ENCODE peak calls at places on chromosome 10, in eight cellular contexts. One of them, this sample, is unnamed.

GRCh38 chr10:46245381-46245900 is 41.4 kb upstream of the ANTXRL start:
- DNase-seq in stomach: no peak
- DNase-seq in fibroblast of pulmonary artery: no peak
- DNase-seq in fibroblast of lung: no peak
- DNase-seq in DND-41: no peak
- DNase-seq in sigmoid colon: no peak
- DNase-seq in choroid plexus epithelial cell: no peak
- DNase-seq in bronchial epithelial cell: no peak
- DNase-seq in this sample: no peak

GRCh38 chr10:113488186-113488585 is 64.7 kb upstream of the HABP2 start:
- DNase-seq in stomach: no peak
- DNase-seq in fibroblast of pulmonary artery: no peak
- DNase-seq in fibroblast of lung: no peak
- DNase-seq in DND-41: no peak
- DNase-seq in sigmoid colon: no peak
- DNase-seq in choroid plexus epithelial cell: no peak
- DNase-seq in bronchial epithelial cell: no peak
- DNase-seq in this sample: no peak

GRCh38 chr10:78757542-78757941 is 311.2 kb upstream of the ZMIZ1 start:
- DNase-seq in stomach: no peak
- DNase-seq in fibroblast of pulmonary artery: peak; percentile 66
- DNase-seq in fibroblast of lung: peak; percentile 95
- DNase-seq in DND-41: no peak
- DNase-seq in sigmoid colon: no peak
- DNase-seq in choroid plexus epithelial cell: peak; percentile 61
- DNase-seq in bronchial epithelial cell: no peak
- DNase-seq in this sample: no peak

GRCh38 chr10:14749051-14749809 is 25.5 kb downstream of the FAM107B start:
- DNase-seq in stomach: peak; percentile 55
- DNase-seq in fibroblast of pulmonary artery: no peak
- DNase-seq in fibroblast of lung: no peak
- DNase-seq in DND-41: no peak
- DNase-seq in sigmoid colon: no peak
- DNase-seq in choroid plexus epithelial cell: no peak
- DNase-seq in bronchial epithelial cell: no peak
- DNase-seq in this sample: no peak

GRCh38 chr10:14391342-14391741 is 60.6 kb upstream of the FRMD4A start:
- DNase-seq in stomach: no peak
- DNase-seq in fibroblast of pulmonary artery: no peak
- DNase-seq in fibroblast of lung: no peak
- DNase-seq in DND-41: no peak
- DNase-seq in sigmoid colon: no peak
- DNase-seq in choroid plexus epithelial cell: no peak
- DNase-seq in bronchial epithelial cell: no peak
- DNase-seq in this sample: no peak

GRCh38 chr10:107546239-107546638 is 381.7 kb upstream of the SORCS1 start:
- DNase-seq in stomach: no peak
- DNase-seq in fibroblast of pulmonary artery: peak; percentile 80
- DNase-seq in fibroblast of lung: peak; percentile 58
- DNase-seq in DND-41: no peak
- DNase-seq in sigmoid colon: no peak
- DNase-seq in choroid plexus epithelial cell: peak; percentile 77
- DNase-seq in bronchial epithelial cell: peak; percentile 95
- DNase-seq in this sample: no peak

GRCh38 chr10:127151541-127151940 is 44.9 kb downstream of the INSYN2A start:
- DNase-seq in stomach: no peak
- DNase-seq in fibroblast of pulmonary artery: no peak
- DNase-seq in fibroblast of lung: peak; percentile 89
- DNase-seq in DND-41: no peak
- DNase-seq in sigmoid colon: no peak
- DNase-seq in choroid plexus epithelial cell: peak; percentile 22
- DNase-seq in bronchial epithelial cell: peak; percentile 30
- DNase-seq in this sample: no peak

GRCh38 chr10:27618906-27619305 is 114.8 kb downstream of the RAB18 start:
- DNase-seq in stomach: no peak
- DNase-seq in fibroblast of pulmonary artery: no peak
- DNase-seq in fibroblast of lung: peak; percentile 2
- DNase-seq in DND-41: no peak
- DNase-seq in sigmoid colon: no peak
- DNase-seq in choroid plexus epithelial cell: no peak
- DNase-seq in bronchial epithelial cell: no peak
- DNase-seq in this sample: no peak

GRCh38 chr10:19707376-19707775 is 108.9 kb upstream of the PLXDC2 start:
- DNase-seq in stomach: no peak
- DNase-seq in fibroblast of pulmonary artery: no peak
- DNase-seq in fibroblast of lung: no peak
- DNase-seq in DND-41: no peak
- DNase-seq in sigmoid colon: no peak
- DNase-seq in choroid plexus epithelial cell: no peak
- DNase-seq in bronchial epithelial cell: peak; percentile 80
- DNase-seq in this sample: no peak

GRCh38 chr10:49036638-49037037 is 78.7 kb downstream of the VSTM4 start:
- DNase-seq in stomach: no peak
- DNase-seq in fibroblast of pulmonary artery: no peak
- DNase-seq in fibroblast of lung: no peak
- DNase-seq in DND-41: no peak
- DNase-seq in sigmoid colon: no peak
- DNase-seq in choroid plexus epithelial cell: no peak
- DNase-seq in bronchial epithelial cell: no peak
- DNase-seq in this sample: no peak

GRCh38 chr10:97771913-97772823 is at the start of gene SFRP5:
- DNase-seq in stomach: no peak
- DNase-seq in fibroblast of pulmonary artery: no peak
- DNase-seq in fibroblast of lung: no peak
- DNase-seq in DND-41: no peak
- DNase-seq in sigmoid colon: no peak
- DNase-seq in choroid plexus epithelial cell: no peak
- DNase-seq in bronchial epithelial cell: no peak
- DNase-seq in this sample: no peak
- H3K4me3 ChIP-seq in stomach: peak within 1 kb of the TSS; percentile 34
- H3K4me3 ChIP-seq in fibroblast of pulmonary artery: no peak within 1 kb of the TSS
- H3K4me3 ChIP-seq in fibroblast of lung: no peak within 1 kb of the TSS
- H3K4me3 ChIP-seq in DND-41: no peak within 1 kb of the TSS
- H3K4me3 ChIP-seq in sigmoid colon: peak within 1 kb of the TSS; percentile 38
- H3K4me3 ChIP-seq in choroid plexus epithelial cell: peak within 1 kb of the TSS; percentile 24
- H3K4me3 ChIP-seq in bronchial epithelial cell: no peak within 1 kb of the TSS
- H3K4me3 ChIP-seq in this sample: no peak within 1 kb of the TSS

GRCh38 chr10:87066178-87066577 is 28.5 kb downstream of the GLUD1 start:
- DNase-seq in stomach: no peak
- DNase-seq in fibroblast of pulmonary artery: no peak
- DNase-seq in fibroblast of lung: no peak
- DNase-seq in DND-41: no peak
- DNase-seq in sigmoid colon: no peak
- DNase-seq in choroid plexus epithelial cell: no peak
- DNase-seq in bronchial epithelial cell: no peak
- DNase-seq in this sample: no peak

GRCh38 chr10:87068281-87068680 is 26.4 kb downstream of the GLUD1 start:
- DNase-seq in stomach: no peak
- DNase-seq in fibroblast of pulmonary artery: no peak
- DNase-seq in fibroblast of lung: no peak
- DNase-seq in DND-41: no peak
- DNase-seq in sigmoid colon: no peak
- DNase-seq in choroid plexus epithelial cell: no peak
- DNase-seq in bronchial epithelial cell: no peak
- DNase-seq in this sample: no peak

GRCh38 chr10:87060280-87060928 is 34.2 kb downstream of the GLUD1 start:
- DNase-seq in stomach: no peak
- DNase-seq in fibroblast of pulmonary artery: no peak
- DNase-seq in fibroblast of lung: no peak
- DNase-seq in DND-41: no peak
- DNase-seq in sigmoid colon: no peak
- DNase-seq in choroid plexus epithelial cell: no peak
- DNase-seq in bronchial epithelial cell: no peak
- DNase-seq in this sample: no peak

GRCh38 chr10:87066865-87067264 is 27.8 kb downstream of the GLUD1 start:
- DNase-seq in stomach: no peak
- DNase-seq in fibroblast of pulmonary artery: no peak
- DNase-seq in fibroblast of lung: no peak
- DNase-seq in DND-41: no peak
- DNase-seq in sigmoid colon: no peak
- DNase-seq in choroid plexus epithelial cell: no peak
- DNase-seq in bronchial epithelial cell: no peak
- DNase-seq in this sample: no peak

GRCh38 chr10:87064651-87065050 is 30.0 kb downstream of the GLUD1 start:
- DNase-seq in stomach: no peak
- DNase-seq in fibroblast of pulmonary artery: no peak
- DNase-seq in fibroblast of lung: no peak
- DNase-seq in DND-41: no peak
- DNase-seq in sigmoid colon: no peak
- DNase-seq in choroid plexus epithelial cell: no peak
- DNase-seq in bronchial epithelial cell: no peak
- DNase-seq in this sample: no peak
- H3K4me3 ChIP-seq in stomach: no peak overlapping the region
- H3K4me3 ChIP-seq in fibroblast of pulmonary artery: no peak overlapping the region
- H3K4me3 ChIP-seq in fibroblast of lung: no peak overlapping the region
- H3K4me3 ChIP-seq in DND-41: no peak overlapping the region
- H3K4me3 ChIP-seq in sigmoid colon: no peak overlapping the region
- H3K4me3 ChIP-seq in choroid plexus epithelial cell: no peak overlapping the region
- H3K4me3 ChIP-seq in bronchial epithelial cell: no peak overlapping the region
- H3K4me3 ChIP-seq in this sample: no peak overlapping the region

DNA sequence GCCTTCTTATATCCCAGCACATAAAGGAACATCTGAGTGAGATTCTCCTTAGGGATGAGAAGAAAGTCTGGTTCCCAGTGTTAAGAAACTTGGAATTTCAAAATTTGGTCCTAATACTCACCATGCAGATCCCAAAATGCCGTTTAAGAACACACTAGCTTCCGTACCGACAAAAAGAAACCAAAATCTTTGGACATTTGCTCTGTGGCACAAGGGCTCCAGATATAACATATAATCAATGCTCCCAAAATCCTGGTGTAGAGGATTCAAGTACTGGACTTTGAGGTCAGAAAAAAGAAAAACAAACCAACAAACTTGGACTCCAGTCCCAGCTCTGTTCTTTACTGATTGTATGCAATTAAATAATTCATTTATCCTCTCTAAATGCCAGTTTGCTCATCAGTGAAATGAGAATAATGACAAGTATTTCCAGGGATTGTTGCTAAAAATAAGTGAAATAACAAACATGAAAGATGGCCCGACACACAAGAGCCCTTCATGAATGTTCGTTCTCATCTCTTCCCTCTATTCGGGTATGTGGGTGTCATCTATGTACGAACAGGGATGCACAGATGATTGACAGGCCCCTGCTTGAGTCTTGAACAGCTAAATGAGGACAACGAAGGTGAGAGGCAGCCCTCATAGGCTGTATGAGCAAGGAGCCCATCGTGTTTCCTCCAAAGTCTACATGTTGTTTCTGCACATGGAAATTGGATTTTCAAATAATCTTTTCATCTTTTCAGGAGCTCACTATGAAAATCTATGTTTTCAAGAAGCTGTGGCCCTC is 48.6 kb upstream of the NEBL start:
- DNase-seq in stomach: no peak
- DNase-seq in fibroblast of pulmonary artery: no peak
- DNase-seq in fibroblast of lung: no peak
- DNase-seq in DND-41: no peak
- DNase-seq in sigmoid colon: no peak
- DNase-seq in choroid plexus epithelial cell: no peak
- DNase-seq in bronchial epithelial cell: no peak
- DNase-seq in this sample: no peak
- H3K4me3 ChIP-seq in stomach: no peak overlapping the region
- H3K4me3 ChIP-seq in fibroblast of pulmonary artery: no peak overlapping the region
- H3K4me3 ChIP-seq in fibroblast of lung: no peak overlapping the region
- H3K4me3 ChIP-seq in DND-41: no peak overlapping the region
- H3K4me3 ChIP-seq in sigmoid colon: no peak overlapping the region
- H3K4me3 ChIP-seq in choroid plexus epithelial cell: no peak overlapping the region
- H3K4me3 ChIP-seq in bronchial epithelial cell: no peak overlapping the region
- H3K4me3 ChIP-seq in this sample: no peak overlapping the region

GRCh38 chr10:24695452-24695851 is 28.2 kb downstream of the ARHGAP21 start:
- DNase-seq in stomach: no peak
- DNase-seq in fibroblast of pulmonary artery: no peak
- DNase-seq in fibroblast of lung: no peak
- DNase-seq in DND-41: no peak
- DNase-seq in sigmoid colon: no peak
- DNase-seq in choroid plexus epithelial cell: peak; percentile 25
- DNase-seq in bronchial epithelial cell: no peak
- DNase-seq in this sample: no peak
- H3K4me3 ChIP-seq in stomach: no peak overlapping the region
- H3K4me3 ChIP-seq in fibroblast of pulmonary artery: no peak overlapping the region
- H3K4me3 ChIP-seq in fibroblast of lung: no peak overlapping the region
- H3K4me3 ChIP-seq in DND-41: no peak overlapping the region
- H3K4me3 ChIP-seq in sigmoid colon: no peak overlapping the region
- H3K4me3 ChIP-seq in choroid plexus epithelial cell: no peak overlapping the region
- H3K4me3 ChIP-seq in bronchial epithelial cell: no peak overlapping the region
- H3K4me3 ChIP-seq in this sample: no peak overlapping the region

GRCh38 chr10:17256026-17256425 is 28.0 kb downstream of the VIM start:
- DNase-seq in stomach: no peak
- DNase-seq in fibroblast of pulmonary artery: peak; percentile 36
- DNase-seq in fibroblast of lung: peak; percentile 63
- DNase-seq in DND-41: no peak
- DNase-seq in sigmoid colon: no peak
- DNase-seq in choroid plexus epithelial cell: no peak
- DNase-seq in bronchial epithelial cell: no peak
- DNase-seq in this sample: no peak
- H3K4me3 ChIP-seq in stomach: no peak overlapping the region
- H3K4me3 ChIP-seq in fibroblast of pulmonary artery: no peak overlapping the region
- H3K4me3 ChIP-seq in fibroblast of lung: no peak overlapping the region
- H3K4me3 ChIP-seq in DND-41: no peak overlapping the region
- H3K4me3 ChIP-seq in sigmoid colon: no peak overlapping the region
- H3K4me3 ChIP-seq in choroid plexus epithelial cell: no peak overlapping the region
- H3K4me3 ChIP-seq in bronchial epithelial cell: no peak overlapping the region
- H3K4me3 ChIP-seq in this sample: no peak overlapping the region

GRCh38 chr10:93816123-93816747 is 58.5 kb downstream of the LGI1 start:
- DNase-seq in stomach: peak; percentile 63
- DNase-seq in fibroblast of pulmonary artery: peak; percentile 59
- DNase-seq in fibroblast of lung: peak; percentile 59
- DNase-seq in DND-41: peak; percentile 6
- DNase-seq in sigmoid colon: peak; percentile 78
- DNase-seq in choroid plexus epithelial cell: peak; percentile 74
- DNase-seq in bronchial epithelial cell: peak; percentile 43
- DNase-seq in this sample: no peak
- H3K4me3 ChIP-seq in stomach: peak overlapping the region; percentile 8
- H3K4me3 ChIP-seq in fibroblast of pulmonary artery: no peak overlapping the region
- H3K4me3 ChIP-seq in fibroblast of lung: no peak overlapping the region
- H3K4me3 ChIP-seq in DND-41: no peak overlapping the region
- H3K4me3 ChIP-seq in sigmoid colon: no peak overlapping the region
- H3K4me3 ChIP-seq in choroid plexus epithelial cell: no peak overlapping the region
- H3K4me3 ChIP-seq in bronchial epithelial cell: no peak overlapping the region
- H3K4me3 ChIP-seq in this sample: no peak overlapping the region

GRCh38 chr10:100826983-100827818 is 81.8 kb downstream of the PAX2 start:
- DNase-seq in stomach: peak; percentile 35
- DNase-seq in fibroblast of pulmonary artery: no peak
- DNase-seq in fibroblast of lung: no peak
- DNase-seq in DND-41: no peak
- DNase-seq in sigmoid colon: peak; percentile 63
- DNase-seq in choroid plexus epithelial cell: no peak
- DNase-seq in bronchial epithelial cell: no peak
- DNase-seq in this sample: no peak
- H3K4me3 ChIP-seq in stomach: peak overlapping the region; percentile 41
- H3K4me3 ChIP-seq in fibroblast of pulmonary artery: no peak overlapping the region
- H3K4me3 ChIP-seq in fibroblast of lung: no peak overlapping the region
- H3K4me3 ChIP-seq in DND-41: no peak overlapping the region
- H3K4me3 ChIP-seq in sigmoid colon: peak overlapping the region; percentile 40
- H3K4me3 ChIP-seq in choroid plexus epithelial cell: no peak overlapping the region
- H3K4me3 ChIP-seq in bronchial epithelial cell: peak overlapping the region; percentile 35
- H3K4me3 ChIP-seq in this sample: no peak overlapping the region